ENCODE peak calls at places on chromosomes 13 and 19, in eight cellular contexts. L is right cardiac atrium, U is colonic mucosa, V is MM.1S, K is HFF-Myc, Z is fibroblast of lung, C is foreskin fibroblast, T is mucosa of descending colon. X is an unnamed sample.

GRCh38 chr19:33639034-33639681 is 17.4 kb downstream of the CHST8 start:
- DNase-seq in K (no peak), V (peak; percentile 60), T (no peak), U (no peak), Z (no peak), L (no peak), C (no peak), X (no peak)

GRCh38 chr19:17061691-17062090 is 13.6 kb downstream of the HAUS8 start:
- DNase-seq in C (no peak), L (no peak), U (peak; percentile 72), T (peak; percentile 70), Z (no peak), V (no peak), K (no peak), X (no peak)

GRCh38 chr13:40682449-40683240 is 16.2 kb upstream of the FOXO1 start:
- DNase-seq in T (no peak), Z (peak; percentile 39), C (no peak), K (no peak), L (no peak), V (peak; percentile 38), U (no peak), X (no peak)

GRCh38 chr19:51799998-51800848 is 5.3 kb downstream of the FPR3 start:
- DNase-seq in U (no peak), Z (peak; percentile 68), L (peak; percentile 97), K (no peak), V (no peak), C (no peak), T (no peak), X (no peak)

GRCh38 chr19:8585057-8585893 is 8.0 kb upstream of the MYO1F start:
- DNase-seq in U (no peak), Z (no peak), K (no peak), C (no peak), T (no peak), V (no peak), L (peak; percentile 46), X (no peak)

GRCh38 chr13:99432637-99433542 is 68.4 kb upstream of the TM9SF2 start:
- DNase-seq in L (peak; percentile 85), T (peak; percentile 59), V (peak; percentile 49), U (peak; percentile 40), Z (peak; percentile 65), K (no peak), C (peak; percentile 78), X (peak; percentile 24)

GRCh38 chr13:99978781-99979452 is 2.7 kb upstream of the ZIC2 start:
- DNase-seq in T (no peak), C (no peak), K (no peak), U (peak; percentile 24), Z (no peak), L (no peak), V (no peak), X (no peak)

GRCh38 chr19:17737690-17738153 is 13.6 kb upstream of the FCHO1 start:
- DNase-seq in V (no peak), C (no peak), T (no peak), U (no peak), L (peak; percentile 9), Z (peak; percentile 14), K (no peak), X (no peak)

GRCh38 chr19:48859711-48860572 is 8.5 kb downstream of the PLEKHA4 start:
- DNase-seq in K (no peak), T (peak; percentile 60), C (no peak), U (peak; percentile 57), L (no peak), V (no peak), Z (no peak), X (no peak)

DNA sequence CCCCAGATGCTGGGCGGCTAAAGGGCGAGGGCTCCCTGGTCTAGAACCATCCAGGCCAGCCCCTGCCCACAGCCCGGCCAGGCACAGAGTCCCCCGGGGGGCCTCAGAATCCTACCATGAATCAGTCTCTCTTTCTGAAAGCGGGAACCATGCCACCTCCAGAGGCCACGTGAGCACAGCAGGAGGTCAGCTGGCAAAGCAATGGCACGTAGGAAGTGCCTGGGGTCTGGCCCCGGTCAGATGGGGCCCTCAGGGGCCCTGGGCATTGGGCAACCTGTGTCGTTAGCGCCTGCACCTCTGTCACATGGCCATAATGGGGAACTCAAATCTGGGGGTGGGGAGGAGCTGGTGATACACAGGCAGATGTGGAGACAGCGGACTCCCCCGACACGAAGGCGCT is 8.8 kb downstream of the MFSD12 start:
- DNase-seq in C (no peak), T (no peak), V (no peak), L (no peak), K (no peak), Z (no peak), U (no peak), X (no peak)
- H3K4me3 ChIP-seq in C (no peak overlapping the region), T (no peak overlapping the region), V (no peak overlapping the region), L (no peak overlapping the region), K (no peak overlapping the region), Z (no peak overlapping the region), U (no peak overlapping the region), X (no peak overlapping the region)

GRCh38 chr19:511101-511841 is 4.0 kb downstream of the TPGS1 start:
- DNase-seq in L (peak; percentile 75), T (peak; percentile 82), Z (peak; percentile 79), V (peak; percentile 94), U (peak; percentile 88), C (no peak), K (no peak), X (no peak)
- H3K4me3 ChIP-seq in L (no peak overlapping the region), T (no peak overlapping the region), Z (no peak overlapping the region), V (peak overlapping the region; percentile 47), U (no peak overlapping the region), C (no peak overlapping the region), K (no peak overlapping the region), X (peak overlapping the region; percentile 27)

GRCh38 chr13:79780240-79780639 is 299.3 kb downstream of the NDFIP2 start:
- DNase-seq in K (no peak), U (no peak), L (no peak), Z (peak; percentile 45), T (no peak), V (peak; percentile 81), C (no peak), X (no peak)
- H3K4me3 ChIP-seq in K (no peak overlapping the region), U (no peak overlapping the region), L (no peak overlapping the region), Z (peak overlapping the region; percentile 44), T (no peak overlapping the region), V (peak overlapping the region; percentile 22), C (no peak overlapping the region), X (no peak overlapping the region)

DNA sequence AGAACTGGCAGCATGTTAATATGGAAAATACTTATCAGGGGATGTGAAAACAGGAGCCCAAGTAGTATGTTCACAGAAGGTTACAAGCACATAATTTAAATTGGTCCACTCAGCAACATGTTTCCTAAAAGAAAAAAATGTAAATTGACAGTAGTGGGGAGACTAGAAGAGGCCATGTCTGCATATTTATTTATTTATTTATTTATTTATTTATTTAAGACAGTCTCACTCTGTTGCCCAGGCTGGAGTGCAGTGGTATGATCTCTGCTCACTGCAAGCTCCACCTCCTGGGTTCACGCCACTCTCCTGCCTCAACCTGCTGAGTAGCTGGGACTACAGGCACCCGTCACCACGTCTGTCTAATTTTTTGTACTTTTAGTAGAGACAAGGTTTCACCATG is 13.7 kb upstream of the ZNF8 start:
- DNase-seq in Z (no peak), K (no peak), V (no peak), U (no peak), C (no peak), L (no peak), T (no peak), X (no peak)
- H3K4me3 ChIP-seq in Z (no peak overlapping the region), K (no peak overlapping the region), V (no peak overlapping the region), U (no peak overlapping the region), C (no peak overlapping the region), L (no peak overlapping the region), T (no peak overlapping the region), X (no peak overlapping the region)

DNA sequence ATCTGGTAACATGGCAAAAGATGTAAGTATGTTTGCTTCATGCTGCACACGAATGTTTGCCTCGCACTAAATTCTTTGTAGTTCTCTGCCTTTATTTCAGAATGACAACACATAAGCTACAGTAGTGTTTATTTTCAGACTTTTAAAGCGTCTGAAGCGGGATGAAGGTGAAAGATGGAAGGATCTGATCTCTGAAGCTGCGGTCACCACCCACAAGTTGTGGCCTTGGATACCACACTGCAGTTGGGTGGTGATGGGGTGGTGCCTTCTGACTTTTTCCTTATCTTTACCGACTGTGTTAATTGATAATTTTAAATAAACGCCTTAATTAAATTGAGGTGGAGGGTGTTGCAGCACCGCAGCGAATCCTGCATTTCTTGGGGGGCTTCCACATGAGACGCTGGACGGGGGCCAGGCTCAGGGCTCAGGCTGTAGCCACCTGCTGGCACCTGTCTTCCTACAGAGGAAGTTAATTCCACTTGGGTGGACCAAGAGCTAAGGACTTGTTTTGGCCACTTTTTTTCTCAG is 1.3 kb downstream of the TFDP1 start:
- DNase-seq in Z (no peak), L (no peak), K (no peak), V (no peak), U (peak; percentile 16), T (no peak), C (no peak), X (no peak)
- H3K4me3 ChIP-seq in Z (peak overlapping the region; percentile 67), L (no peak overlapping the region), K (peak overlapping the region; percentile 64), V (peak overlapping the region; percentile 73), U (peak overlapping the region; percentile 65), T (peak overlapping the region; percentile 34), C (peak overlapping the region; percentile 69), X (peak overlapping the region; percentile 63)

DNA sequence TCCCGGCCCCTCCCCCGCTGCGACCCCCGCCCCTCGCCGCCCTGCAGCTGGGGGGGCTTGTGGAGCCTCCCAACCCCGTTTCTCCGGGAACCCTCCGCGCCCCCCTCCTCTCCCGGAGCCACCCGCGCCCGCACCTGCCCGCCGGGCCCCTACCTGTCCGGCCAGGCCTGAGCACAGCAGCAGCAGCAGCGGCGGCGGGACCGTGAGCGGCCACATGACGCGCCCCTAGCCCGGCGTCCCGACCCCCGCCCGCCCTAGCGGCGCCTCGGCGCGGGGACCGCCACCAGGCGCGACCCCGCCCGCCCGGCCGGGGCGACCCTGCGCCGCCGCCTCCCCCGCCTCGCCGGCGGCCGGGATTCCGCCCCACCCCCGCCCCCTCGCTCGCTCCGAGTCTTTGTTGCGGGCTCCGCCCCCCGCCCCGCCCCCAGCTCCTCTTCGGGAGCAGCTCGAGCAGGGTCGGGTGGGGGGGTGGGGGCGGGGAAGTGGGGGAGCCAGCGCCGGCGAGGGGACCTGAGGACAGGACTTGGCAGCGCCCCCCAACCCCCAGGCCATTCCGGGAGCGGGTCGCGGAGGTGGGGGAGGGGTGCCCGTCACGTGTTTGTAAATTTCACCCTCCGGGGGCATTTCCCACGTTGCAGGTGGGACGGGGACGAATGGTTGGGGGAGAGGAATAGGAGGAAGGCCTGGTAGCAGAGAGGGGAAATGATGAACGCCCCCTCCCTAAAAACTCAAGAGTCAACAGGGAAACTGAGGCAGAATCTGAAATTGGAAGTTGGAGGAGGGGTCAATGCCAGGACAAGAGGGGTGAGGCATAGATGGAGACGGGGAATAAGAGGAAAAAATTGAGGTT is at the start of gene OLFM2:
- DNase-seq in C (no peak), Z (no peak), L (peak; percentile 76), T (no peak), K (no peak), V (no peak), U (no peak), X (no peak)
- H3K4me3 ChIP-seq in C (peak within 1 kb of the TSS; percentile 55), Z (peak within 1 kb of the TSS; percentile 33), L (peak within 1 kb of the TSS; percentile 74), T (no peak within 1 kb of the TSS), K (peak within 1 kb of the TSS; percentile 42), V (no peak within 1 kb of the TSS), U (no peak within 1 kb of the TSS), X (peak within 1 kb of the TSS; percentile 63)

DNA sequence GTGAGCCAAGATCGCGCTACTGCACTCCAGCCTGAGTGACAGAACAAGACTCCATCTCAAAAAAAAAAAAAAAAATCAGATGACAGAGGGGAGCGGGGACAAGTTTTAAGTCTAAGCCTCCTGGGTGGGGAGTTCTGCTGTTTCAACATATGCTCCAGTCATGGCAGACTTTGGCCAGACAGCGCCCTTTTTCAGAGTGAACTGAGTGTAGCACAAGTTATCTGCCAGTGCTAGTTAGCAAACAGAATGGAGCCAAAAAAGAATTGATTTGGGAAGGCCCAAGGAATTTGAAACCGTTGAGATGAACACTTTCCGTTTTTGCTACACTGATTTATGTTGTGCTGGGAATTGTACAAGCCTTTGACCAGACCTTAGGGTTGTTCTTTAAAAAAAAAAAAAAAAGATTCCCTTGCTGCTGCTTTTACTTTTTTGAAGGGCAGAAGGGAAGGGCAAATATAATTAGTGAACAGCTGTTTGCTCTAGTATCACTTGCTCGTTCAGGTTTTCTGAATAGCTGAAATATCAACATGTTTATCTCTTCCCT is 5.7 kb downstream of the ACTN4 start:
- DNase-seq in K (no peak), L (peak; percentile 83), C (no peak), U (peak; percentile 83), Z (peak; percentile 57), T (peak; percentile 66), V (no peak), X (no peak)
- H3K4me3 ChIP-seq in K (no peak overlapping the region), L (no peak overlapping the region), C (no peak overlapping the region), U (no peak overlapping the region), Z (peak overlapping the region; percentile 0), T (no peak overlapping the region), V (no peak overlapping the region), X (peak overlapping the region; percentile 18)